ENCODE peak calls at places on chromosomes 7 and 10, in five cellular contexts. U is epithelial cell of esophagus, W is pancreas, E is DMS153, S is NCI-H1105. I is an unnamed sample.

GRCh38 chr10:28719789-28720436 is 42.6 kb downstream of the BAMBI start:
- DNase-seq in E (no peak), S (no peak), W (no peak), U (peak; percentile 17), I (no peak)

GRCh38 chr7:14900051-14900450 is 2.5 kb downstream of the DGKB start:
- DNase-seq in U (peak; percentile 17), W (no peak), S (no peak), E (no peak), I (no peak)

GRCh38 chr7:44217852-44218402 is 17.1 kb downstream of the YKT6 start:
- DNase-seq in E (no peak), S (no peak), U (no peak), W (no peak), I (no peak)

GRCh38 chr10:5555031-5555510 is 30.3 kb downstream of the CALML3 start:
- DNase-seq in U (no peak), W (no peak), E (no peak), S (no peak), I (no peak)

GRCh38 chr7:151925446-151926335 is 30.6 kb upstream of the GALNTL5 start:
- DNase-seq in W (peak; percentile 43), E (peak; percentile 73), S (no peak), U (no peak), I (peak; percentile 38)

GRCh38 chr10:112622786-112623185 is 175.8 kb downstream of the VTI1A start:
- DNase-seq in W (no peak), U (no peak), S (no peak), E (no peak), I (no peak)

GRCh38 chr7:149790146-149790548 is 16.8 kb upstream of the ZNF467 start:
- DNase-seq in U (peak; percentile 18), E (no peak), S (no peak), W (peak; percentile 31), I (no peak)

GRCh38 chr10:78511324-78512204 is 477.9 kb downstream of the RPS24 start:
- DNase-seq in U (no peak), W (no peak), E (no peak), S (no peak), I (no peak)

GRCh38 chr7:27196287-27196739 is 3.6 kb downstream of the HOXA13 start:
- DNase-seq in U (peak; percentile 78), E (peak; percentile 72), S (peak; percentile 76), W (peak; percentile 77), I (peak; percentile 20)

GRCh38 chr10:112959207-112959838 is 9.3 kb downstream of the TCF7L2 start:
- DNase-seq in E (no peak), U (peak; percentile 57), S (no peak), W (no peak), I (no peak)

GRCh38 chr10:127059314-127059713 is 137.1 kb downstream of the INSYN2A start:
- DNase-seq in U (no peak), W (no peak), E (no peak), S (no peak), I (no peak)